ENCODE peak calls at places on chromosomes 12 and 14, in nine cellular contexts. Q, A, K, W, N, B, X, M and Z are unnamed samples.

GRCh38 chr12:88509851-88510250 is 70.4 kb downstream of the KITLG start:
- DNase-seq in Q (no peak), A (peak), K (no peak), W (no peak), N (no peak), B (no peak), X (no peak), M (no peak), Z (no peak)

GRCh38 chr12:27524839-27525238 is 833 bp downstream of the PPFIBP1 start:
- DNase-seq in Q (no peak), A (peak), K (no peak), W (no peak), N (peak), B (no peak), X (no peak), M (peak), Z (no peak)

GRCh38 chr14:59303216-59303615 is 114.7 kb downstream of the DAAM1 start:
- DNase-seq in Q (no peak), A (no peak), K (peak), W (no peak), N (peak), B (no peak), X (no peak), M (no peak), Z (no peak)

GRCh38 chr12:25689996-25690501 is 137.0 kb upstream of the LMNTD1 start:
- DNase-seq in Q (no peak), A (no peak), K (peak), W (peak), N (peak), B (no peak), X (no peak), M (no peak), Z (no peak)

GRCh38 chr12:114414866-114415524 is 9.1 kb upstream of the TBX5 start:
- DNase-seq in Q (no peak), A (peak), K (no peak), W (no peak), N (no peak), B (no peak), X (no peak), M (peak), Z (no peak)

GRCh38 chr12:90124914-90125313 is 416.3 kb upstream of the ATP2B1 start:
- DNase-seq in Q (no peak), A (no peak), K (no peak), W (no peak), N (no peak), B (no peak), X (no peak), M (no peak), Z (no peak)

GRCh38 chr14:75453817-75454434 is 26.1 kb downstream of the JDP2 start:
- DNase-seq in Q (peak), A (no peak), K (no peak), W (no peak), N (no peak), B (no peak), X (no peak), M (no peak), Z (no peak)

GRCh38 chr14:52124791-52125661 is 56.2 kb upstream of the NID2 start:
- DNase-seq in Q (no peak), A (peak), K (peak), W (no peak), N (peak), B (no peak), X (no peak), M (peak), Z (no peak)

GRCh38 chr12:94762259-94762942 is 112.0 kb upstream of the TMCC3 start:
- DNase-seq in Q (no peak), A (no peak), K (no peak), W (no peak), N (no peak), B (no peak), X (no peak), M (no peak), Z (no peak)

GRCh38 chr12:66036317-66036716 is 94.2 kb downstream of the LLPH start:
- DNase-seq in Q (no peak), A (peak), K (peak), W (no peak), N (peak), B (no peak), X (no peak), M (peak), Z (no peak)

GRCh38 chr12:131024026-131024425 is 70.3 kb downstream of the ADGRD1 start:
- DNase-seq in Q (no peak), A (no peak), K (no peak), W (no peak), N (no peak), B (no peak), X (no peak), M (no peak), Z (no peak)

GRCh38 chr12:94954029-94954685 is 49.3 kb downstream of the NDUFA12 start:
- DNase-seq in Q (no peak), A (peak), K (peak), W (no peak), N (peak), B (no peak), X (no peak), M (peak), Z (no peak)

GRCh38 chr14:100246136-100246535 is 7.2 kb downstream of the YY1 start:
- DNase-seq in Q (no peak), A (no peak), K (no peak), W (no peak), N (no peak), B (no peak), X (no peak), M (no peak), Z (no peak)

GRCh38 chr14:52073251-52073650 is 4.4 kb upstream of the NID2 start:
- DNase-seq in Q (no peak), A (peak), K (no peak), W (no peak), N (no peak), B (no peak), X (no peak), M (peak), Z (no peak)

GRCh38 chr12:120496353-120497340 is 734 bp downstream of the DYNLL1 start:
- DNase-seq in Q (peak), A (peak), K (peak), W (peak), N (peak), B (peak), X (peak), M (peak), Z (peak)

GRCh38 chr14:50092006-50092555 is 24.3 kb downstream of the VCPKMT start:
- DNase-seq in Q (no peak), A (no peak), K (no peak), W (no peak), N (no peak), B (no peak), X (no peak), M (no peak), Z (no peak)

GRCh38 chr14:70416717-70417349 is at the start of gene SYNJ2BP:
- DNase-seq in Q (peak), A (peak), K (peak), W (peak), N (peak), B (peak), X (peak), M (peak), Z (peak)